ENCODE peak calls at places on chromosomes 4 and X, in six cellular contexts. G is mammary epithelial cell, U is choroid plexus epithelial cell, X is osteocyte, D is B cell, J is Panc1. I is an unnamed sample.
A peak's percentile ranks its signal among the peaks of the same experiment; 100 is the strongest.

GRCh38 chr4:149173241-149174013 is 642.2 kb downstream of the IQCM start:
- DNase-seq in D (no peak), U (peak; percentile 74), X (no peak), J (no peak), G (no peak), I (no peak)

GRCh38 chr4:91427171-91427570 is 876.6 kb upstream of the GRID2 start:
- DNase-seq in J (no peak), U (no peak), X (no peak), G (peak; percentile 4), D (no peak), I (no peak)

GRCh38 chrX:49003696-49004095 is 1.6 kb upstream of the GRIPAP1 start:
- DNase-seq in D (no peak), G (no peak), X (no peak), J (no peak), U (no peak), I (no peak)

GRCh38 chrX:151870603-151871002 is 42.1 kb upstream of the MAGEA4 start:
- DNase-seq in G (peak; percentile 55), D (no peak), J (no peak), U (peak; percentile 62), X (no peak), I (no peak)

GRCh38 chrX:69531031-69531755 is 27.1 kb downstream of the NALF2 start:
- DNase-seq in D (no peak), X (no peak), U (no peak), G (no peak), J (no peak), I (no peak)

GRCh38 chr4:18695733-18696527 is 674.4 kb upstream of the LCORL start:
- DNase-seq in X (no peak), J (no peak), D (no peak), G (no peak), U (no peak), I (no peak)

GRCh38 chrX:94097852-94098251 is 423.8 kb downstream of the FAM133A start:
- DNase-seq in J (no peak), X (no peak), G (no peak), D (no peak), U (no peak), I (no peak)

GRCh38 chrX:617401-617800 is 13.2 kb upstream of the SHOX start:
- DNase-seq in D (no peak), G (no peak), J (no peak), U (no peak), X (peak; percentile 56), I (no peak)

GRCh38 chr4:84502955-84503373 is 3.9 kb upstream of the NKX6-1 start:
- DNase-seq in D (no peak), G (no peak), U (no peak), X (no peak), J (no peak), I (no peak)

GRCh38 chr4:186144596-186145569 is 40.4 kb downstream of the FAM149A start:
- DNase-seq in D (peak; percentile 50), U (peak; percentile 69), X (no peak), J (no peak), G (peak; percentile 45), I (no peak)

GRCh38 chr4:88697113-88697512 is 516 bp downstream of the NAP1L5 start:
- DNase-seq in X (no peak), D (no peak), U (no peak), G (no peak), J (no peak), I (no peak)

GRCh38 chr4:54189140-54189539 is 40.0 kb upstream of the PDGFRA start:
- DNase-seq in D (no peak), U (peak; percentile 75), J (no peak), X (no peak), G (no peak), I (no peak)

GRCh38 chr4:2280531-2281300 is 18.8 kb upstream of the MXD4 start:
- DNase-seq in D (no peak), X (no peak), J (no peak), U (no peak), G (no peak), I (no peak)

GRCh38 chrX:153635788-153636668 is 11.0 kb upstream of the DUSP9 start:
- DNase-seq in G (no peak), J (no peak), D (peak; percentile 53), U (peak; percentile 16), X (no peak), I (no peak)

DNA sequence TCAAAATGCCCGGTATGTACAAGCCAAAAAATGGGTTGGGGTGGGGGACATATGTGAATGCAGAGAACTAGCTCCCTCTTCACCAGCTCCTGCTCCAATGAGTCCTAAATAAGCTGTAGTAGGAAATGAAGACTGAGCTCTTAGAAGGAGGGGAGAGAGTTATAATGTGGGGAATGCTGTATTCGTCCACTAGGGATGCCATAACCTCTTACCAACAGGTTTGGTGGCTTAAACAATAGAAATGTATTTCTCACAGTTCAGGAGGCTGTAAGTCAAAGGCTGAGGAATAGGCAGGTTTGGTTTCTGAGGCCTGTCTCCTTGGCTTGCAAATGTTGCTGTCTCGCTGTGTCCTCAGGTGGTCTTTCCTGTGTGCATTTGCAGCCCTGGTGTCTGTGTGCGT is 4.4 kb upstream of the INPP4B start:
- DNase-seq in X (no peak), J (no peak), D (no peak), G (no peak), U (no peak), I (no peak)
- TF ChIP-seq CTCF in X (peak; percentile 31), J (peak; percentile 47), D (no peak), G (peak; percentile 43), U (peak; percentile 44), I (no peak)

GRCh38 chrX:67789536-67789935 is 245.7 kb downstream of the AR start:
- DNase-seq in G (no peak), D (no peak), J (no peak), X (no peak), U (no peak), I (no peak)

GRCh38 chrX:67784712-67785111 is 240.9 kb downstream of the AR start:
- DNase-seq in X (no peak), D (no peak), U (no peak), J (no peak), G (no peak), I (no peak)

GRCh38 chrX:67787196-67787595 is 243.4 kb downstream of the AR start:
- DNase-seq in J (no peak), D (no peak), G (no peak), U (no peak), X (no peak), I (no peak)
- TF ChIP-seq CTCF in J (no peak), D (no peak), G (no peak), U (no peak), X (no peak), I (no peak)

DNA sequence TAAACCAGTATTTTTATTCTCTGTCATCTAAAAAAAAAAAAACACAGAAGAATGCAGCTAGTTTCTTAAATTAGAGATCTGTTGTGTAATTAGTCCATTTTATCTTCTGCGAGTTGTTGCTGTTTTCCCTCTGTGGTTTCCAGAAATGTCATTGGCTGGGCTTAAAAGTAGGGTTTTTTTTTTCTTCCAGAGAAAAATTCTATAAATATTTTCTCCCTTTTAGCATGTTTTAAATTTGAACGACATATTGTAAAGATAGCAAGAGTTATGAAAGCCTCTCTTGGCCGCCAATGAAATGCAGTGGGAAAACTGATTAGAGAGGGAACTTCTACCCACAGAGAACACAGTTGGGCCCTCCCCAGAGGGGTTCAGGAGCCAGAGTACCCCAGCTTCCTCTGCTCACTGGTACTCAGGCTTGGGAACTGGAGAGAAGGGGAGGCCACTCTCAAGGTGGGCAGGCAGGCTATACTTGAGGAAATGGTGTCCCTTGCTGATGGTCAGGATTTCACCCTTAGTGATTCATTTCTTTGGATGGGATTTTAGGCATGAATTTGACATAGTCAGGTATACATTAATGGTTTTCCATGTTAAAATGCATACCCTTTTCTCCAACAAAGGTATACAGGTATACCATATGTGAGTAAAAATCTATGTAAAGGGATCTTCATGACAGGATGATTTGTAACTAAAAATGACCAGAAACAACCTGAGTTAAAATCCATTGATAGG is 166.0 kb downstream of the BCOR start:
- DNase-seq in X (no peak), U (no peak), D (no peak), G (no peak), J (no peak), I (no peak)
- TF ChIP-seq CTCF in X (no peak), U (no peak), D (no peak), G (no peak), J (no peak), I (no peak)

DNA sequence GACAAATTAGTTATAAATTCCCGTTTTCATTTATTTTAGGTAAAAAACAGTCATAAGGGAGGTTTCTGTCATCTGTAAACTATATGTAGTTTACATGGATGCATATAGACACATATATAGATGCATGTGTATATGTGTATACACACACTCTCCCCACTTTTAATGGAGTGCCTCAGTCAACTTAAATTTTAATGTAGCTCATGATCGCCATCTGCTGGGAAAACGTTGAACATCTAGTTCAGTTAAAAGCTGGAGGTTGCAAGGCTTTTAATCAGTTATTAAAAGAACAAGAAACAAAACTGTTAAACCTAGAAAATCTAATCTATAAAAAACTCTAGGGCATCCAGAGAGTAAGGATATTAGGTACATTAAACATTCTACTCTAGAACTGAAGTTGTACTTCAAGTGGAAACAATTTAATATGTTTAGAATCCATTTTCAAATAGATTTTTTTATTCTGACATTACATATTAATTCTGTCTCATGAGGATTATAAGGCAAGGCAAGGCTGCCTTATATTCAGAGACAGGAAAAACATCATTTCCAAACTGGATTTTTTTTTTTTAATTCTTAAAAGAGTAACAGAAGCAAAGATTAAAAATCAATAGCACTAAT is 122.6 kb downstream of the SHISA3 start:
- DNase-seq in G (peak; percentile 21), X (no peak), U (peak; percentile 68), D (peak; percentile 7), J (peak; percentile 20), I (no peak)
- TF ChIP-seq CTCF in G (peak; percentile 57), X (peak; percentile 70), U (peak; percentile 61), D (peak; percentile 90), J (peak; percentile 45), I (peak; percentile 29)

DNA sequence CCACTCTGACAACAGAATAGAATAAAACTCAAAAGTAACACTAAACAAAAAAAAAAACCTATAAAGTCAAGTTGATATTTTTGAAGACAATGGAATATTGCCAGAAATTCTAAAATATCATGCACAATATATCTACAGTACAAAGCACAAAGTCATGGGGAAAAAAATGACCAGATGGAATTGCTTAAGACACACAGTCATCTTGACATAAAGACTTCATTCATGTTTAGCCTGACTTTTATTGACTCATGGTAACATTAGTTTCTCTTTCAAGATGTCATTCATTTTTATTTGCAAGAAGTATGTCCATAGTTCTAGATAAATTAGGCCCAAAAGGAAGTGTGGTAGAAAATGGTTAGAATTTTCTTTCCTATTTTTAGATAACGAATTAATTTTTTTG is 259.1 kb downstream of the CAMK2D start:
- DNase-seq in J (no peak), D (no peak), G (peak; percentile 91), U (peak; percentile 11), X (no peak), I (peak; percentile 15)
- TF ChIP-seq CTCF in J (no peak), D (no peak), G (no peak), U (no peak), X (no peak), I (no peak)

GRCh38 chrX:10769696-10770619 is 149.6 kb upstream of the MID1 start:
- DNase-seq in D (no peak), X (no peak), G (no peak), J (no peak), U (peak; percentile 62), I (no peak)
- TF ChIP-seq CTCF in D (no peak), X (no peak), G (no peak), J (no peak), U (no peak), I (no peak)

DNA sequence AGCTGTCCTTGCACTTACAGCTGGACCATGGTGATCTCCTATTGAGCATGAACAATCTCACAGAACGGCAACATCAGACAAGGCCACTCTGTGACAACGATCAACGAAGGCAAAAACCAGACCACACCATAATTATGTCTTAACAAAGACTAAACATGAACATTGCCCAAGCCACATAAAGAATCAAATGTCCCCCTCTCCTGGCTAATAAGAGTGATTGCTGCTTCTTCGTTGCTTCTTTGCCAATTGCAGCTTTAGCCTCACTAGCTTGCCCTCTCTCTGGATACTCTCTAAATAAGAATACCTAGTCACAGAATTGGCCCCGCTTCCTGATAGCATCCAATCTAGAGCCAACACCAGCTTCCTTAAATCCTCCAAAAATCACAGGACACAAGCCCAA is 41.5 kb upstream of the PGRMC1 start:
- DNase-seq in G (no peak), D (no peak), X (no peak), U (peak; percentile 54), J (no peak), I (no peak)
- TF ChIP-seq CTCF in G (peak; percentile 18), D (no peak), X (no peak), U (peak; percentile 54), J (peak; percentile 24), I (no peak)